ENCODE peak calls at places on chromosomes 1 and 21, in five cellular contexts. One of them, this sample, is unnamed.

GRCh38 chr1:67645495-67646144 is 39.4 kb upstream of the GADD45A start:
- DNase-seq in cardiac muscle cell: no peak
- DNase-seq in GM12865: no peak
- DNase-seq in right lobe of liver: peak
- DNase-seq in cardiac fibroblast: peak
- DNase-seq in this sample: no peak

GRCh38 chr1:180358649-180359048 is 128.6 kb downstream of the LHX4 start:
- DNase-seq in cardiac muscle cell: peak
- DNase-seq in GM12865: no peak
- DNase-seq in right lobe of liver: no peak
- DNase-seq in cardiac fibroblast: peak
- DNase-seq in this sample: no peak

GRCh38 chr1:151142411-151143056 is 3.9 kb downstream of the SEMA6C start:
- DNase-seq in cardiac muscle cell: no peak
- DNase-seq in GM12865: no peak
- DNase-seq in right lobe of liver: no peak
- DNase-seq in cardiac fibroblast: no peak
- DNase-seq in this sample: no peak

GRCh38 chr1:36687312-36687711 is 204.6 kb upstream of the CSF3R start:
- DNase-seq in cardiac muscle cell: no peak
- DNase-seq in GM12865: no peak
- DNase-seq in right lobe of liver: no peak
- DNase-seq in cardiac fibroblast: no peak
- DNase-seq in this sample: no peak

GRCh38 chr1:85240659-85241058 is 18.8 kb downstream of the C1orf52 start:
- DNase-seq in cardiac muscle cell: no peak
- DNase-seq in GM12865: no peak
- DNase-seq in right lobe of liver: no peak
- DNase-seq in cardiac fibroblast: no peak
- DNase-seq in this sample: no peak

GRCh38 chr1:68116643-68117235 is 66.3 kb upstream of the DIRAS3 start:
- DNase-seq in cardiac muscle cell: peak
- DNase-seq in GM12865: peak
- DNase-seq in right lobe of liver: no peak
- DNase-seq in cardiac fibroblast: peak
- DNase-seq in this sample: no peak

GRCh38 chr1:93601686-93602085 is 80.0 kb downstream of the BCAR3 start:
- DNase-seq in cardiac muscle cell: no peak
- DNase-seq in GM12865: no peak
- DNase-seq in right lobe of liver: no peak
- DNase-seq in cardiac fibroblast: no peak
- DNase-seq in this sample: no peak

GRCh38 chr1:201250326-201251011 is 32.8 kb upstream of the PKP1 start:
- DNase-seq in cardiac muscle cell: no peak
- DNase-seq in GM12865: no peak
- DNase-seq in right lobe of liver: no peak
- DNase-seq in cardiac fibroblast: no peak
- DNase-seq in this sample: no peak

GRCh38 chr1:157580828-157581210 is 17.1 kb downstream of the FCRL4 start:
- DNase-seq in cardiac muscle cell: no peak
- DNase-seq in GM12865: no peak
- DNase-seq in right lobe of liver: no peak
- DNase-seq in cardiac fibroblast: no peak
- DNase-seq in this sample: no peak

GRCh38 chr1:220528679-220529529 is 968 bp downstream of the MARK1 start:
- DNase-seq in cardiac muscle cell: peak
- DNase-seq in GM12865: peak
- DNase-seq in right lobe of liver: no peak
- DNase-seq in cardiac fibroblast: no peak
- DNase-seq in this sample: no peak

GRCh38 chr21:29448766-29449165 is 150.0 kb downstream of the BACH1 start:
- DNase-seq in cardiac muscle cell: no peak
- DNase-seq in GM12865: no peak
- DNase-seq in right lobe of liver: no peak
- DNase-seq in cardiac fibroblast: no peak
- DNase-seq in this sample: no peak

GRCh38 chr21:34180406-34180805 is 107.0 kb downstream of the MRPS6 start:
- DNase-seq in cardiac muscle cell: no peak
- DNase-seq in GM12865: no peak
- DNase-seq in right lobe of liver: no peak
- DNase-seq in cardiac fibroblast: no peak
- DNase-seq in this sample: no peak

GRCh38 chr21:34182436-34182835 is 109.1 kb downstream of the MRPS6 start:
- DNase-seq in cardiac muscle cell: no peak
- DNase-seq in GM12865: no peak
- DNase-seq in right lobe of liver: no peak
- DNase-seq in cardiac fibroblast: no peak
- DNase-seq in this sample: no peak

GRCh38 chr21:34180826-34181359 is 107.5 kb downstream of the MRPS6 start:
- DNase-seq in cardiac muscle cell: no peak
- DNase-seq in GM12865: no peak
- DNase-seq in right lobe of liver: no peak
- DNase-seq in cardiac fibroblast: no peak
- DNase-seq in this sample: no peak

GRCh38 chr21:34183331-34183928 is 110.1 kb downstream of the MRPS6 start:
- DNase-seq in cardiac muscle cell: no peak
- DNase-seq in GM12865: no peak
- DNase-seq in right lobe of liver: no peak
- DNase-seq in cardiac fibroblast: no peak
- DNase-seq in this sample: no peak

DNA sequence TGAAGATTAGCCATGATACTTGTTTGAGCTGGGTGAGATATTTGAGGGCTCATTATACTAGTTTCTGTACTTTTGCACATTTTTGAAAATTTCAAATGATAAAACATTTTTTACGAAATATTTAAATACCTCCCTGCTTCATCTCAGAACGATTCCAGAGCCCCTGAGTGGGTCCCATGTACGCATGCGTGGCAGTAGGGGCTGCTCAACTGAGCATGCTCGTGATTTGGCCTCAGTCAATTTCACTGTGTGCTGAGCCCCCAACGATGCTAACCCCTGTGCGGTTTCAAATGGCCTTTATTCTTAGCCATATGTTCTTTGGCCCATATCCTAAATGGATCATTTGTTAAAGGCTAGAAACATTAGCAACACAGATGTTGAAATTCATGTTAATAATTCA is 108.0 kb downstream of the MRPS6 start:
- DNase-seq in cardiac muscle cell: no peak
- DNase-seq in GM12865: no peak
- DNase-seq in right lobe of liver: no peak
- DNase-seq in cardiac fibroblast: no peak
- DNase-seq in this sample: no peak
- H3K4me3 ChIP-seq in cardiac muscle cell: no peak
- H3K4me3 ChIP-seq in GM12865: no peak
- H3K4me3 ChIP-seq in right lobe of liver: no peak
- H3K4me3 ChIP-seq in cardiac fibroblast: no peak
- H3K4me3 ChIP-seq in this sample: no peak

DNA sequence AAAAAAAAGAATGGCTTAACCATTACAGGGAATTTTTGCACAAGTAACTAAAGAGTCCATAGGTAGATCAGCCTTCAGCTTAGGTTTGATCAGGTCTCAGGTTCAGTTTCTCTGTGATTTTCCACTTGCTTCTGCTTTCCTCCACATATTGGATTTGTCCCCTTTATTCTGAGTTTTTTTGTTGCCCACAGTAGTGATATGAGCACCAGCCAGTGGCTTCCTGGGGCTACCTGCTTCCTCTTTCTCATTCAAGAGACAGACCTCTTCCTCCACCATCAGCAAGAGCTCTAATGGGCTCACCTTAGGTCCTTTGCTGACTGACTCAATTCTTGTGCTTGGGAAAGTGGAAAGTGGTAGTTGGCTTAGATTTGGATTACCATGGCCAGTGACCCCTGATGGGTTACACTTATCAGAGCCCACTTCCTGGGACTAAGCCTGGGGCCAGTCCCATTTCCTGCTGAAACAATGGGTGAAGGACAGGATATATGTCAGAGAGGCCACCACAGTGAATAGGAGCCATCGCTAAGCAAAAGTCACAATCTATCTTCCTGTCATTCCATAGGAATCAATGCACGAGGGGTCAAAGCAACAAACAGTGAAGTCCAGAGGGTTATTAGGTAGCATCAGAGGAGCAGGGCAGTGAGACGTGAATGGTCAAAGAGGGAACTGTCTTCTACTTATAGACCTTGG is 12.8 kb upstream of the PLA2G2E start:
- DNase-seq in cardiac muscle cell: no peak
- DNase-seq in GM12865: peak
- DNase-seq in right lobe of liver: no peak
- DNase-seq in cardiac fibroblast: no peak
- DNase-seq in this sample: no peak
- TF ChIP-seq CTCF in cardiac muscle cell: no peak
- TF ChIP-seq CTCF in GM12865: no peak
- TF ChIP-seq CTCF in right lobe of liver: no peak
- TF ChIP-seq CTCF in cardiac fibroblast: no peak
- TF ChIP-seq CTCF in this sample: no peak

DNA sequence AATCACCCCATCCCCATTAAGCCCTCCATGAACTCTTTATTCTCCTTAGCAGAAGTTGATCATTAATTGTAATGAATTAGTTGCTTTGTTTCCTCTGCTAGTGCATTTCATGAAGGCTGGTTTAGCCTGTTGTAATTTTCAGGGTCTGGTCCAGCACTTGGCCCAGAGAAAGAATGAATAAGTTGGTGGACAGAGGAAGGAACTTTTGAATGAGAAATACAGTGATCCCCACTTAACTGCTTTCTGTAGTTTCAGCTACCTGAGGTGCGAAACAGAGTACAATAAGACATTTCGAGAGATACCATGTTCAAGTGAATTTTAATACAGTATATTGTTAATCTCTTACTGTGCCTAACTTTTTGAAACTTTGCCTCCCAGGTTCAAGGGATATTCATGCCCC is 1.8 kb downstream of the SOAT1 start:
- DNase-seq in cardiac muscle cell: no peak
- DNase-seq in GM12865: no peak
- DNase-seq in right lobe of liver: no peak
- DNase-seq in cardiac fibroblast: no peak
- DNase-seq in this sample: no peak
- H3K4me3 ChIP-seq in cardiac muscle cell: no peak
- H3K4me3 ChIP-seq in GM12865: peak
- H3K4me3 ChIP-seq in right lobe of liver: no peak
- H3K4me3 ChIP-seq in cardiac fibroblast: peak
- H3K4me3 ChIP-seq in this sample: peak

GRCh38 chr1:19091539-19091938 is 118.5 kb downstream of the UBR4 start:
- DNase-seq in cardiac muscle cell: no peak
- DNase-seq in GM12865: no peak
- DNase-seq in right lobe of liver: no peak
- DNase-seq in cardiac fibroblast: peak
- DNase-seq in this sample: no peak

GRCh38 chr1:19096990-19097389 is 113.1 kb downstream of the UBR4 start:
- DNase-seq in cardiac muscle cell: no peak
- DNase-seq in GM12865: no peak
- DNase-seq in right lobe of liver: no peak
- DNase-seq in cardiac fibroblast: no peak
- DNase-seq in this sample: no peak

GRCh38 chr1:19101244-19101643 is 108.8 kb downstream of the UBR4 start:
- DNase-seq in cardiac muscle cell: no peak
- DNase-seq in GM12865: no peak
- DNase-seq in right lobe of liver: no peak
- DNase-seq in cardiac fibroblast: no peak
- DNase-seq in this sample: no peak

GRCh38 chr1:19100008-19100407 is 110.1 kb downstream of the UBR4 start:
- DNase-seq in cardiac muscle cell: no peak
- DNase-seq in GM12865: no peak
- DNase-seq in right lobe of liver: no peak
- DNase-seq in cardiac fibroblast: no peak
- DNase-seq in this sample: no peak

GRCh38 chr1:19096036-19096833 is 113.8 kb downstream of the UBR4 start:
- DNase-seq in cardiac muscle cell: peak
- DNase-seq in GM12865: no peak
- DNase-seq in right lobe of liver: peak
- DNase-seq in cardiac fibroblast: peak
- DNase-seq in this sample: no peak
- TF ChIP-seq CTCF in cardiac muscle cell: peak
- TF ChIP-seq CTCF in GM12865: peak
- TF ChIP-seq CTCF in right lobe of liver: peak
- TF ChIP-seq CTCF in cardiac fibroblast: peak
- TF ChIP-seq CTCF in this sample: peak

DNA sequence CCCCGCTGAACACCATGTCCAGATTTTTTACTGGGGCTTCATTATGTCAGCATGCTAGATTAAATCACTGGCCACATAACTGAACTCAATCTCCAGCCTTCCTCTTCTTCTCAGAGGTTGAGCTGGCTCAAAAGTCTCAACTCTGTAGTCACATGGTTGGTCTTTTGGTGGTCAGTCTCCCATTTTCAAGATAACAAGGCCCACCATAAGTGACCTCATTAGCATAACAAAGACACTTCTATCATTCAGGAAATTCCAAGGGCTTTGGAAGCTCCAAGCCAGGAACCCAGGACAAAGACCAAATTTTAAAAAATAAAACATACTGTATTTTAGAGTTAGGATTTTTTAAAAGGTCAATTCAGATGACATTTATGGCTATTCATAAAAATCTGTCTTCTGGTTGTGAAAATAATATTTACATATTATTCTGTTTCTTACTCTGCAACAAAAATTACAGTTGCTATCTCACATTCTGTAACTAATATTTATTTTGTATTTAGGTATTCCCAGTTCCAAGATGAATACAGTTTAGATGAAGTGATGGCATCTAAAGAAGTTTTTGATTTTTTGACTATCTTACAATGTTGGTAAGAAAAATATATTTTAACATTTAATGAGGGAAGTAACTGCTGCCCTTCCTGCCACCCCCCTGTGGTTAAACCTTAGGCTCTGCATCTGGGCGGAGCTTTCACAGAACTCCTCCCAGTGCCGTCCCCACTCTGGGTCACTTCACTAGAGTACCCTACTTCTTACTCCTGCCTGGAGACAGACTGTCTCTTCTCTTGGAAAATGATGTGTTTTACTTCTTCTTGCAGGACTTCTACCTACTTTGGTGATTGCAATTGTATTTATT is 49.3 kb downstream of the SCP2 start:
- DNase-seq in cardiac muscle cell: no peak
- DNase-seq in GM12865: peak
- DNase-seq in right lobe of liver: no peak
- DNase-seq in cardiac fibroblast: no peak
- DNase-seq in this sample: no peak
- H3K4me3 ChIP-seq in cardiac muscle cell: no peak
- H3K4me3 ChIP-seq in GM12865: no peak
- H3K4me3 ChIP-seq in right lobe of liver: no peak
- H3K4me3 ChIP-seq in cardiac fibroblast: no peak
- H3K4me3 ChIP-seq in this sample: no peak

GRCh38 chr1:114589122-114589521 is 7.7 kb upstream of the BCAS2 start:
- DNase-seq in cardiac muscle cell: no peak
- DNase-seq in GM12865: no peak
- DNase-seq in right lobe of liver: no peak
- DNase-seq in cardiac fibroblast: no peak
- DNase-seq in this sample: no peak

GRCh38 chr1:114588196-114588689 is 6.8 kb upstream of the BCAS2 start:
- DNase-seq in cardiac muscle cell: no peak
- DNase-seq in GM12865: no peak
- DNase-seq in right lobe of liver: no peak
- DNase-seq in cardiac fibroblast: no peak
- DNase-seq in this sample: no peak

GRCh38 chr1:114595602-114596001 is 14.2 kb upstream of the BCAS2 start:
- DNase-seq in cardiac muscle cell: no peak
- DNase-seq in GM12865: no peak
- DNase-seq in right lobe of liver: no peak
- DNase-seq in cardiac fibroblast: no peak
- DNase-seq in this sample: no peak

GRCh38 chr1:114597949-114598348 is 16.5 kb upstream of the BCAS2 start:
- DNase-seq in cardiac muscle cell: no peak
- DNase-seq in GM12865: no peak
- DNase-seq in right lobe of liver: no peak
- DNase-seq in cardiac fibroblast: peak
- DNase-seq in this sample: no peak

GRCh38 chr1:114594046-114594445 is 12.6 kb upstream of the BCAS2 start:
- DNase-seq in cardiac muscle cell: no peak
- DNase-seq in GM12865: no peak
- DNase-seq in right lobe of liver: no peak
- DNase-seq in cardiac fibroblast: no peak
- DNase-seq in this sample: no peak
- TF ChIP-seq CTCF in cardiac muscle cell: no peak
- TF ChIP-seq CTCF in GM12865: no peak
- TF ChIP-seq CTCF in right lobe of liver: no peak
- TF ChIP-seq CTCF in cardiac fibroblast: no peak
- TF ChIP-seq CTCF in this sample: no peak